ENCODE peak calls at places on chromosomes 12 and 14, in five cellular contexts. One of them, this sample, is unnamed.

GRCh38 chr14:93005838-93006237 is 82.9 kb downstream of the CHGA start:
- DNase-seq in Right ventricle myocardium superior: no peak
- DNase-seq in CD8-positive, alpha-beta memory T cell: no peak
- DNase-seq in lower leg skin: no peak
- DNase-seq in NCI-H2107: no peak
- DNase-seq in this sample: no peak

GRCh38 chr14:51386983-51387730 is 147.1 kb downstream of the TMX1 start:
- DNase-seq in Right ventricle myocardium superior: no peak
- DNase-seq in CD8-positive, alpha-beta memory T cell: no peak
- DNase-seq in lower leg skin: no peak
- DNase-seq in NCI-H2107: no peak
- DNase-seq in this sample: no peak

GRCh38 chr14:98997526-98998205 is 274.3 kb downstream of the BCL11B start:
- DNase-seq in Right ventricle myocardium superior: no peak
- DNase-seq in CD8-positive, alpha-beta memory T cell: no peak
- DNase-seq in lower leg skin: no peak
- DNase-seq in NCI-H2107: no peak
- DNase-seq in this sample: no peak

GRCh38 chr14:33928895-33929294 is 22.0 kb downstream of the EGLN3 start:
- DNase-seq in Right ventricle myocardium superior: no peak
- DNase-seq in CD8-positive, alpha-beta memory T cell: no peak
- DNase-seq in lower leg skin: no peak
- DNase-seq in NCI-H2107: no peak
- DNase-seq in this sample: no peak

GRCh38 chr14:24911324-24912095 is 138.4 kb downstream of the STXBP6 start:
- DNase-seq in Right ventricle myocardium superior: no peak
- DNase-seq in CD8-positive, alpha-beta memory T cell: no peak
- DNase-seq in lower leg skin: peak
- DNase-seq in NCI-H2107: no peak
- DNase-seq in this sample: peak

GRCh38 chr14:79601579-79601978 is 609.7 kb downstream of the DIO2 start:
- DNase-seq in Right ventricle myocardium superior: no peak
- DNase-seq in CD8-positive, alpha-beta memory T cell: no peak
- DNase-seq in lower leg skin: no peak
- DNase-seq in NCI-H2107: no peak
- DNase-seq in this sample: no peak

GRCh38 chr12:27331299-27331926 is 1.2 kb upstream of the BMAL2 start:
- DNase-seq in Right ventricle myocardium superior: no peak
- DNase-seq in CD8-positive, alpha-beta memory T cell: no peak
- DNase-seq in lower leg skin: no peak
- DNase-seq in NCI-H2107: no peak
- DNase-seq in this sample: no peak

GRCh38 chr14:91830777-91831176 is 36.6 kb downstream of the TC2N start:
- DNase-seq in Right ventricle myocardium superior: no peak
- DNase-seq in CD8-positive, alpha-beta memory T cell: no peak
- DNase-seq in lower leg skin: no peak
- DNase-seq in NCI-H2107: peak
- DNase-seq in this sample: peak

GRCh38 chr12:22722081-22722480 is 97.1 kb downstream of the ETNK1 start:
- DNase-seq in Right ventricle myocardium superior: no peak
- DNase-seq in CD8-positive, alpha-beta memory T cell: no peak
- DNase-seq in lower leg skin: no peak
- DNase-seq in NCI-H2107: no peak
- DNase-seq in this sample: no peak

GRCh38 chr12:120100630-120101029 is 15.9 kb downstream of the RAB35 start:
- DNase-seq in Right ventricle myocardium superior: peak
- DNase-seq in CD8-positive, alpha-beta memory T cell: no peak
- DNase-seq in lower leg skin: no peak
- DNase-seq in NCI-H2107: no peak
- DNase-seq in this sample: no peak

GRCh38 chr14:59360923-59361794 is 104.0 kb downstream of the GPR135 start:
- DNase-seq in Right ventricle myocardium superior: peak
- DNase-seq in CD8-positive, alpha-beta memory T cell: no peak
- DNase-seq in lower leg skin: peak
- DNase-seq in NCI-H2107: peak
- DNase-seq in this sample: peak

GRCh38 chr14:53516261-53516774 is 363.2 kb upstream of the DDHD1 start:
- DNase-seq in Right ventricle myocardium superior: no peak
- DNase-seq in CD8-positive, alpha-beta memory T cell: no peak
- DNase-seq in lower leg skin: no peak
- DNase-seq in NCI-H2107: no peak
- DNase-seq in this sample: no peak

GRCh38 chr14:104820669-104821228 is 19.8 kb downstream of the ZBTB42 start:
- DNase-seq in Right ventricle myocardium superior: peak
- DNase-seq in CD8-positive, alpha-beta memory T cell: no peak
- DNase-seq in lower leg skin: no peak
- DNase-seq in NCI-H2107: peak
- DNase-seq in this sample: peak

GRCh38 chr12:109202770-109203169 is 86.4 kb downstream of the ACACB start:
- DNase-seq in Right ventricle myocardium superior: no peak
- DNase-seq in CD8-positive, alpha-beta memory T cell: no peak
- DNase-seq in lower leg skin: no peak
- DNase-seq in NCI-H2107: no peak
- DNase-seq in this sample: no peak

GRCh38 chr14:50086316-50086700 is 30.1 kb downstream of the VCPKMT start:
- DNase-seq in Right ventricle myocardium superior: no peak
- DNase-seq in CD8-positive, alpha-beta memory T cell: no peak
- DNase-seq in lower leg skin: no peak
- DNase-seq in NCI-H2107: no peak
- DNase-seq in this sample: no peak

GRCh38 chr14:73795974-73796373 is 55.7 kb upstream of the PTGR2 start:
- DNase-seq in Right ventricle myocardium superior: no peak
- DNase-seq in CD8-positive, alpha-beta memory T cell: no peak
- DNase-seq in lower leg skin: no peak
- DNase-seq in NCI-H2107: no peak
- DNase-seq in this sample: no peak

GRCh38 chr12:57112492-57113294 is 1.5 kb upstream of the STAT6 start:
- DNase-seq in Right ventricle myocardium superior: peak
- DNase-seq in CD8-positive, alpha-beta memory T cell: no peak
- DNase-seq in lower leg skin: no peak
- DNase-seq in NCI-H2107: no peak
- DNase-seq in this sample: no peak

GRCh38 chr14:64459737-64460136 is 5.6 kb upstream of the AKAP5 start:
- DNase-seq in Right ventricle myocardium superior: no peak
- DNase-seq in CD8-positive, alpha-beta memory T cell: no peak
- DNase-seq in lower leg skin: no peak
- DNase-seq in NCI-H2107: no peak
- DNase-seq in this sample: no peak

GRCh38 chr12:131124487-131125280 is 171.0 kb downstream of the ADGRD1 start:
- DNase-seq in Right ventricle myocardium superior: peak
- DNase-seq in CD8-positive, alpha-beta memory T cell: no peak
- DNase-seq in lower leg skin: no peak
- DNase-seq in NCI-H2107: no peak
- DNase-seq in this sample: no peak

GRCh38 chr14:88078525-88078924 is 73.6 kb downstream of the GPR65 start:
- DNase-seq in Right ventricle myocardium superior: no peak
- DNase-seq in CD8-positive, alpha-beta memory T cell: no peak
- DNase-seq in lower leg skin: no peak
- DNase-seq in NCI-H2107: no peak
- DNase-seq in this sample: no peak

GRCh38 chr12:46265102-46265501 is 3.7 kb downstream of the SLC38A1 start:
- DNase-seq in Right ventricle myocardium superior: no peak
- DNase-seq in CD8-positive, alpha-beta memory T cell: no peak
- DNase-seq in lower leg skin: no peak
- DNase-seq in NCI-H2107: no peak
- DNase-seq in this sample: no peak

GRCh38 chr14:26925876-26926584 is 328.2 kb upstream of the NOVA1 start:
- DNase-seq in Right ventricle myocardium superior: no peak
- DNase-seq in CD8-positive, alpha-beta memory T cell: no peak
- DNase-seq in lower leg skin: no peak
- DNase-seq in NCI-H2107: no peak
- DNase-seq in this sample: no peak

GRCh38 chr12:30694971-30695326 is 720 bp downstream of the IPO8 start:
- DNase-seq in Right ventricle myocardium superior: peak
- DNase-seq in CD8-positive, alpha-beta memory T cell: no peak
- DNase-seq in lower leg skin: no peak
- DNase-seq in NCI-H2107: peak
- DNase-seq in this sample: peak

GRCh38 chr12:29957835-29958234 is 174.1 kb upstream of the TMTC1 start:
- DNase-seq in Right ventricle myocardium superior: no peak
- DNase-seq in CD8-positive, alpha-beta memory T cell: no peak
- DNase-seq in lower leg skin: no peak
- DNase-seq in NCI-H2107: no peak
- DNase-seq in this sample: no peak

GRCh38 chr14:24139272-24139934 is 2.0 kb downstream of the EMC9 start:
- DNase-seq in Right ventricle myocardium superior: no peak
- DNase-seq in CD8-positive, alpha-beta memory T cell: no peak
- DNase-seq in lower leg skin: no peak
- DNase-seq in NCI-H2107: peak
- DNase-seq in this sample: peak

GRCh38 chr14:76918751-76919421 is 92.7 kb downstream of the LRRC74A start:
- DNase-seq in Right ventricle myocardium superior: peak
- DNase-seq in CD8-positive, alpha-beta memory T cell: no peak
- DNase-seq in lower leg skin: peak
- DNase-seq in NCI-H2107: peak
- DNase-seq in this sample: peak